ENCODE peak calls at places on chromosomes 3 and 15, in seven cellular contexts. J is cardiac fibroblast; A is choroid plexus epithelial cell; E is AG04449; O is effector memory CD8-positive, alpha-beta T cell; P is anterior cingulate cortex; K is stomach. W is an unnamed sample.

GRCh38 chr15:47987908-47988532 is 132.8 kb upstream of the SLC24A5 start:
- DNase-seq in J (peak), A (peak), E (peak), O (no peak), P (no peak), K (no peak), W (no peak)

GRCh38 chr3:41997702-41998551 is 36.0 kb upstream of the ULK4 start:
- DNase-seq in J (peak), A (peak), E (no peak), O (no peak), P (no peak), K (no peak), W (no peak)

GRCh38 chr3:69082805-69083204 is 1.9 kb upstream of the ARL6IP5 start:
- DNase-seq in J (peak), A (peak), E (peak), O (peak), P (no peak), K (peak), W (peak)

GRCh38 chr15:29345549-29346525 is 76.2 kb upstream of the NSMCE3 start:
- DNase-seq in J (no peak), A (no peak), E (no peak), O (no peak), P (no peak), K (no peak), W (no peak)

GRCh38 chr3:150555859-150556436 is 9.4 kb downstream of the EIF2A start:
- DNase-seq in J (no peak), A (no peak), E (no peak), O (no peak), P (no peak), K (no peak), W (no peak)

GRCh38 chr3:151107177-151107576 is 21.7 kb downstream of the MED12L start:
- DNase-seq in J (no peak), A (no peak), E (no peak), O (no peak), P (no peak), K (no peak), W (no peak)

GRCh38 chr3:182509312-182509711 is 284.0 kb upstream of the ATP11B start:
- DNase-seq in J (no peak), A (no peak), E (no peak), O (no peak), P (peak), K (no peak), W (no peak)

GRCh38 chr15:71538922-71539321 is 271.4 kb upstream of the NR2E3 start:
- DNase-seq in J (no peak), A (no peak), E (no peak), O (no peak), P (no peak), K (no peak), W (no peak)

GRCh38 chr15:87682527-87682926 is 574.0 kb downstream of the NTRK3 start:
- DNase-seq in J (no peak), A (no peak), E (no peak), O (no peak), P (no peak), K (no peak), W (no peak)

GRCh38 chr3:52216585-52217408 is 8.6 kb downstream of the TLR9 start:
- DNase-seq in J (peak), A (peak), E (no peak), O (no peak), P (no peak), K (peak), W (peak)

GRCh38 chr15:41207687-41208448 is 22.7 kb downstream of the EXD1 start:
- DNase-seq in J (peak), A (peak), E (no peak), O (no peak), P (no peak), K (no peak), W (no peak)

GRCh38 chr15:62824111-62824737 is 218.3 kb upstream of the TPM1 start:
- DNase-seq in J (peak), A (peak), E (peak), O (no peak), P (no peak), K (no peak), W (no peak)

W was measured in effector CD8-positive, alpha-beta T cell.